ENCODE peak calls at places on chromosomes 1 and 21, in five cellular contexts. One of them, this sample, is unnamed.

GRCh38 chr1:68228833-68229232 is 3.5 kb downstream of the WLS start:
- DNase-seq in upper lobe of left lung: no peak
- DNase-seq in tibial nerve: no peak
- DNase-seq in AG04450: no peak
- DNase-seq in A549: no peak
- DNase-seq in this sample: no peak

GRCh38 chr1:108692724-108693655 is 880 bp downstream of the PRPF38B start:
- DNase-seq in upper lobe of left lung: peak
- DNase-seq in tibial nerve: no peak
- DNase-seq in AG04450: peak
- DNase-seq in A549: peak
- DNase-seq in this sample: peak

GRCh38 chr21:42061866-42062542 is 9.1 kb upstream of the UMODL1 start:
- DNase-seq in upper lobe of left lung: peak
- DNase-seq in tibial nerve: no peak
- DNase-seq in AG04450: no peak
- DNase-seq in A549: no peak
- DNase-seq in this sample: no peak

GRCh38 chr1:111275079-111275478 is 15.6 kb upstream of the CHIA start:
- DNase-seq in upper lobe of left lung: no peak
- DNase-seq in tibial nerve: peak
- DNase-seq in AG04450: no peak
- DNase-seq in A549: no peak
- DNase-seq in this sample: no peak

GRCh38 chr1:107935396-107936064 is 29.4 kb downstream of the VAV3 start:
- DNase-seq in upper lobe of left lung: no peak
- DNase-seq in tibial nerve: no peak
- DNase-seq in AG04450: no peak
- DNase-seq in A549: no peak
- DNase-seq in this sample: no peak

GRCh38 chr1:25922633-25923567 is 16.7 kb upstream of the STMN1 start:
- DNase-seq in upper lobe of left lung: peak
- DNase-seq in tibial nerve: no peak
- DNase-seq in AG04450: no peak
- DNase-seq in A549: peak
- DNase-seq in this sample: peak

GRCh38 chr1:246292571-246292970 is 214.5 kb downstream of the SMYD3 start:
- DNase-seq in upper lobe of left lung: no peak
- DNase-seq in tibial nerve: no peak
- DNase-seq in AG04450: no peak
- DNase-seq in A549: no peak
- DNase-seq in this sample: no peak

GRCh38 chr1:67347688-67348472 is 40.2 kb downstream of the IL12RB2 start:
- DNase-seq in upper lobe of left lung: no peak
- DNase-seq in tibial nerve: peak
- DNase-seq in AG04450: no peak
- DNase-seq in A549: peak
- DNase-seq in this sample: peak

GRCh38 chr1:181062800-181063428 is 25.6 kb upstream of the IER5 start:
- DNase-seq in upper lobe of left lung: no peak
- DNase-seq in tibial nerve: no peak
- DNase-seq in AG04450: peak
- DNase-seq in A549: no peak
- DNase-seq in this sample: no peak

GRCh38 chr1:226691257-226691656 is 47.8 kb downstream of the ITPKB start:
- DNase-seq in upper lobe of left lung: no peak
- DNase-seq in tibial nerve: no peak
- DNase-seq in AG04450: no peak
- DNase-seq in A549: no peak
- DNase-seq in this sample: no peak

GRCh38 chr1:18951818-18952391 is 4.6 kb downstream of the IFFO2 start:
- DNase-seq in upper lobe of left lung: peak
- DNase-seq in tibial nerve: no peak
- DNase-seq in AG04450: no peak
- DNase-seq in A549: no peak
- DNase-seq in this sample: peak

GRCh38 chr1:52424238-52424637 is 19.8 kb downstream of the PRPF38A start:
- DNase-seq in upper lobe of left lung: no peak
- DNase-seq in tibial nerve: no peak
- DNase-seq in AG04450: no peak
- DNase-seq in A549: no peak
- DNase-seq in this sample: no peak

GRCh38 chr21:38311765-38312164 is 55.0 kb downstream of the KCNJ15 start:
- DNase-seq in upper lobe of left lung: no peak
- DNase-seq in tibial nerve: no peak
- DNase-seq in AG04450: no peak
- DNase-seq in A549: no peak
- DNase-seq in this sample: no peak

GRCh38 chr1:21176589-21177555 is at the start of gene EIF4G3:
- DNase-seq in upper lobe of left lung: peak
- DNase-seq in tibial nerve: peak
- DNase-seq in AG04450: peak
- DNase-seq in A549: peak
- DNase-seq in this sample: peak

GRCh38 chr1:21174638-21175323 is 1.9 kb downstream of the EIF4G3 start:
- DNase-seq in upper lobe of left lung: no peak
- DNase-seq in tibial nerve: no peak
- DNase-seq in AG04450: peak
- DNase-seq in A549: no peak
- DNase-seq in this sample: peak

GRCh38 chr1:21175324-21175669 is 1.4 kb downstream of the EIF4G3 start:
- DNase-seq in upper lobe of left lung: no peak
- DNase-seq in tibial nerve: no peak
- DNase-seq in AG04450: no peak
- DNase-seq in A549: no peak
- DNase-seq in this sample: peak

GRCh38 chr1:21175670-21176581 is 771 bp downstream of the EIF4G3 start:
- DNase-seq in upper lobe of left lung: peak
- DNase-seq in tibial nerve: no peak
- DNase-seq in AG04450: no peak
- DNase-seq in A549: peak
- DNase-seq in this sample: no peak

DNA sequence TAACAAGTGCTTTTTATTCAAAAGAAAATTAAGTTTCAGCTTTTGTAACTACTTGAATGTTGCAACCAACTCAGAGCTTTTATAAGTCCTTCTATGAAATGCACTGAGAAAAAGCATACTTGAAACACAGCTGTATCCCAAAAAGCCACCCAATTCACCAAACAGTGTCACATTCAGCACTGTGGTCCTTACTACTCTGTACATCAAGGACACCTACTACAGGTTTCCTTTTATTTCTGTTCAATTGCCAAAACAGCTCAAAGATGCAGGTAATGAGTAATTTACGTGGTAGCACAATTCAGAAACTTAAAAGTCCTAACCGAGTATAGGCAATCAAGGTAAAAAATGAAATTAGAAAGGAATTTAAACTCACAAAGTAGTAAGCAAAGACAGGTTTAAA is 2.5 kb downstream of the EIF4G3 start:
- DNase-seq in upper lobe of left lung: no peak
- DNase-seq in tibial nerve: no peak
- DNase-seq in AG04450: no peak
- DNase-seq in A549: no peak
- DNase-seq in this sample: no peak
- H3K4me3 ChIP-seq in upper lobe of left lung: no peak
- H3K4me3 ChIP-seq in tibial nerve: peak
- H3K4me3 ChIP-seq in AG04450: peak
- H3K4me3 ChIP-seq in A549: peak
- H3K4me3 ChIP-seq in this sample: peak

DNA sequence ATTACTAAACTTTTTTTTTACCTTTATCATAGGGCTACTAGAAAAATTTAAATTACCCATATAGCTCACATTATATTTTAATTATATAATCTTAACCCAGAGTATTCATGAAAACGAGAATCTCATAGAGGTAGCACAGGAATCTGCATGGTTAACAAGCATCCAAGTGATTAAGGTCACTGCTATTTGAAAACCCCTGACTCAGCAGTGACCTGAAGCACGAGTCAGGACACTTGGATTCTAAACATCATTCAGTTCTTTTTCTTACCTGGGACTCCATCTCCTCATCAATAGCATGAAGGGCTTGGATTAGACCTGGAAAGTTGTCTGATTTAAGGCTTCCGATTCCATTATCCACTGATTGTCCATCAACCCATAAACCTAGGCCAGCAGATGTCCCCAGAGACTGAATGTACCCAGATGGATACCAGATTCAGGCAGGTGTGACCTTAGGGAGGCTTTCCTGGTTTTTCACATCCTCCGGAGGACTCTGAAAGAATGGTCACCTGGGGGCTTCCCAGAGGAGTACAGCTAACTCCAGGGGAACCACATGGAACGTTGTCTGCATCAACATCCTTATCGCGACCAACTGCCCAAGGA is 174.3 kb downstream of the SETD4 start:
- DNase-seq in upper lobe of left lung: no peak
- DNase-seq in tibial nerve: no peak
- DNase-seq in AG04450: no peak
- DNase-seq in A549: no peak
- DNase-seq in this sample: no peak
- TF ChIP-seq CTCF in upper lobe of left lung: no peak
- TF ChIP-seq CTCF in tibial nerve: no peak
- TF ChIP-seq CTCF in AG04450: no peak
- TF ChIP-seq CTCF in A549: no peak
- TF ChIP-seq CTCF in this sample: no peak

GRCh38 chr1:29707796-29708195 is 471.5 kb downstream of the PTPRU start:
- DNase-seq in upper lobe of left lung: no peak
- DNase-seq in tibial nerve: no peak
- DNase-seq in AG04450: no peak
- DNase-seq in A549: no peak
- DNase-seq in this sample: no peak
- H3K27ac ChIP-seq in upper lobe of left lung: no peak
- H3K27ac ChIP-seq in tibial nerve: no peak
- H3K27ac ChIP-seq in AG04450: peak
- H3K27ac ChIP-seq in A549: peak
- H3K27ac ChIP-seq in this sample: no peak

GRCh38 chr1:65176071-65176470 is 28.1 kb downstream of the AK4 start:
- DNase-seq in upper lobe of left lung: no peak
- DNase-seq in tibial nerve: no peak
- DNase-seq in AG04450: no peak
- DNase-seq in A549: no peak
- DNase-seq in this sample: no peak

GRCh38 chr1:65178235-65178634 is 30.2 kb downstream of the AK4 start:
- DNase-seq in upper lobe of left lung: no peak
- DNase-seq in tibial nerve: no peak
- DNase-seq in AG04450: no peak
- DNase-seq in A549: no peak
- DNase-seq in this sample: no peak

GRCh38 chr1:65176571-65176970 is 28.6 kb downstream of the AK4 start:
- DNase-seq in upper lobe of left lung: no peak
- DNase-seq in tibial nerve: no peak
- DNase-seq in AG04450: no peak
- DNase-seq in A549: no peak
- DNase-seq in this sample: no peak

GRCh38 chr1:65179148-65179547 is 31.1 kb downstream of the AK4 start:
- DNase-seq in upper lobe of left lung: no peak
- DNase-seq in tibial nerve: no peak
- DNase-seq in AG04450: no peak
- DNase-seq in A549: no peak
- DNase-seq in this sample: no peak

GRCh38 chr1:65177457-65177856 is 29.5 kb downstream of the AK4 start:
- DNase-seq in upper lobe of left lung: no peak
- DNase-seq in tibial nerve: no peak
- DNase-seq in AG04450: no peak
- DNase-seq in A549: no peak
- DNase-seq in this sample: peak
- H3K4me3 ChIP-seq in upper lobe of left lung: no peak
- H3K4me3 ChIP-seq in tibial nerve: no peak
- H3K4me3 ChIP-seq in AG04450: no peak
- H3K4me3 ChIP-seq in A549: no peak
- H3K4me3 ChIP-seq in this sample: no peak